ENCODE peak calls at places on chromosomes 7 and 10, in eight cellular contexts. L, M, G, C, W, Z, A and B are unnamed samples.

GRCh38 chr10:98295907-98296306 is 27.9 kb upstream of the LOXL4 start:
- DNase-seq in L (no peak), A (no peak), Z (peak), C (no peak), W (peak), M (peak), G (no peak), B (no peak)

GRCh38 chr10:124510536-124511158 is 49.0 kb downstream of the LHPP start:
- DNase-seq in W (no peak), G (no peak), A (no peak), M (no peak), L (no peak), Z (no peak), C (no peak), B (no peak)

GRCh38 chr10:125355657-125356056 is 195.3 kb upstream of the CTBP2 start:
- DNase-seq in G (no peak), Z (no peak), A (no peak), L (no peak), C (no peak), M (no peak), W (no peak), B (no peak)

GRCh38 chr10:50216418-50216817 is 34.9 kb downstream of the ASAH2 start:
- DNase-seq in Z (no peak), A (no peak), G (no peak), W (no peak), L (no peak), C (no peak), M (no peak), B (no peak)

GRCh38 chr7:47381132-47381495 is 200.8 kb downstream of the TNS3 start:
- DNase-seq in C (no peak), M (peak), A (no peak), L (no peak), G (no peak), W (no peak), Z (no peak), B (no peak)

GRCh38 chr10:85613391-85613790 is 753.2 kb downstream of the GRID1 start:
- DNase-seq in M (peak), L (no peak), W (no peak), G (no peak), A (no peak), C (peak), Z (no peak), B (no peak)

GRCh38 chr10:88089498-88089897 is 226.1 kb downstream of the PTEN start:
- DNase-seq in C (no peak), G (no peak), Z (no peak), L (no peak), M (no peak), W (no peak), A (no peak), B (no peak)

GRCh38 chr7:1120791-1121190 is 32.9 kb downstream of the GPER1 start:
- DNase-seq in M (no peak), C (no peak), Z (no peak), W (no peak), A (no peak), L (no peak), G (no peak), B (no peak)

GRCh38 chr7:111486472-111487142 is 75.7 kb downstream of the IMMP2L start:
- DNase-seq in W (peak), G (peak), M (no peak), C (no peak), Z (peak), L (peak), A (peak), B (peak)

GRCh38 chr10:29150010-29150409 is 138.9 kb upstream of the LYZL1 start:
- DNase-seq in Z (peak), W (no peak), L (no peak), A (no peak), M (no peak), C (no peak), G (peak), B (no peak)

GRCh38 chr7:2116903-2117680 is 115.7 kb downstream of the MAD1L1 start:
- DNase-seq in W (no peak), M (no peak), Z (no peak), G (peak), C (no peak), A (no peak), L (no peak), B (no peak)

GRCh38 chr7:156496491-156497264 is 143.9 kb upstream of the RNF32 start:
- DNase-seq in Z (no peak), A (no peak), M (no peak), W (no peak), L (no peak), G (no peak), C (no peak), B (no peak)

GRCh38 chr7:18109762-18110161 is 82.1 kb upstream of the PRPS1L1 start:
- DNase-seq in M (no peak), W (peak), L (no peak), A (no peak), G (peak), C (no peak), Z (no peak), B (no peak)

GRCh38 chr10:57696641-57697040 is 571.1 kb downstream of the IPMK start:
- DNase-seq in L (no peak), A (peak), Z (peak), G (peak), M (no peak), W (peak), C (no peak), B (peak)

GRCh38 chr10:83886871-83887270 is 252.4 kb upstream of the GHITM start:
- DNase-seq in A (no peak), L (no peak), Z (no peak), M (no peak), W (no peak), C (no peak), G (no peak), B (no peak)

GRCh38 chr10:132178885-132179545 is 7.7 kb upstream of the DPYSL4 start:
- DNase-seq in M (no peak), W (no peak), L (no peak), Z (no peak), A (no peak), C (no peak), G (no peak), B (no peak)

GRCh38 chr7:122602800-122603199 is 96.1 kb downstream of the RNF133 start:
- DNase-seq in M (no peak), A (no peak), C (no peak), G (no peak), L (no peak), W (no peak), Z (no peak), B (no peak)

GRCh38 chr7:23055582-23056178 is 41.8 kb upstream of the HYCC1 start:
- DNase-seq in L (peak), W (peak), C (no peak), Z (peak), A (peak), M (no peak), G (peak), B (peak)

GRCh38 chr7:22364023-22364422 is 7.1 kb upstream of the RAPGEF5 start:
- DNase-seq in A (no peak), L (no peak), M (no peak), Z (no peak), W (no peak), C (no peak), G (no peak), B (no peak)

GRCh38 chr7:154864531-154864908 is 138.4 kb downstream of the PAXIP1 start:
- DNase-seq in Z (no peak), W (no peak), C (no peak), M (no peak), L (no peak), G (no peak), A (no peak), B (no peak)

GRCh38 chr7:134165266-134165665 is 38.1 kb downstream of the LRGUK start:
- DNase-seq in L (no peak), W (no peak), A (no peak), Z (no peak), M (no peak), C (no peak), G (no peak), B (peak)

GRCh38 chr10:78320416-78320815 is 286.8 kb downstream of the RPS24 start:
- DNase-seq in C (no peak), L (no peak), W (no peak), Z (no peak), M (no peak), A (no peak), G (no peak), B (no peak)

GRCh38 chr10:102546606-102547310 is 43.0 kb downstream of the SUFU start:
- DNase-seq in C (no peak), M (no peak), A (no peak), G (no peak), Z (peak), L (no peak), W (peak), B (no peak)

GRCh38 chr10:103416436-103417147 is 20.2 kb downstream of the PDCD11 start:
- DNase-seq in W (peak), M (no peak), L (peak), A (no peak), Z (peak), G (peak), C (peak), B (peak)

GRCh38 chr7:143877076-143877475 is 24.9 kb downstream of the TCAF1 start:
- DNase-seq in C (no peak), Z (no peak), W (no peak), M (no peak), G (no peak), A (no peak), L (no peak), B (no peak)

GRCh38 chr7:104900525-104900924 is 113.5 kb upstream of the KMT2E start:
- DNase-seq in W (no peak), A (no peak), L (no peak), Z (no peak), C (no peak), M (no peak), G (no peak), B (peak)